ENCODE peak calls at places on chromosomes 11 and 22, in ten cellular contexts. One of them, this sample, is unnamed.

GRCh38 chr11:112734207-112734606 is 227.0 kb upstream of the NCAM1 start:
- DNase-seq in brain microvascular endothelial cell: peak; percentile 5
- DNase-seq in upper lobe of right lung: no peak
- DNase-seq in KG1: no peak
- DNase-seq in stimulated activated CD8-positive, alpha-beta memory T cell treated with anti-CD3 and anti-CD28 coated beads, Interleukin-15, amount 100 ng/mL, for 4 hours: no peak
- DNase-seq in naive thymus-derived CD4-positive, alpha-beta T cell: no peak
- DNase-seq in brain pericyte: no peak
- DNase-seq in stomach: peak; percentile 42
- DNase-seq in A549: no peak
- DNase-seq in activated naive CD8-positive, alpha-beta T cell treated with anti-CD3 and anti-CD28 coated beads for 36 hours: no peak
- DNase-seq in this sample: peak; percentile 2

GRCh38 chr22:39087881-39088687 is 9.0 kb upstream of the APOBEC3H start:
- DNase-seq in activated naive CD8-positive, alpha-beta T cell treated with anti-CD3 and anti-CD28 coated beads for 36 hours: no peak
- DNase-seq in stimulated activated CD8-positive, alpha-beta memory T cell treated with anti-CD3 and anti-CD28 coated beads, Interleukin-15, amount 100 ng/mL, for 4 hours: no peak
- DNase-seq in brain pericyte: no peak
- DNase-seq in KG1: no peak
- DNase-seq in upper lobe of right lung: no peak
- DNase-seq in brain microvascular endothelial cell: no peak
- DNase-seq in naive thymus-derived CD4-positive, alpha-beta T cell: no peak
- DNase-seq in stomach: no peak
- DNase-seq in A549: no peak
- DNase-seq in this sample: no peak

GRCh38 chr11:576791-577610 is 731 bp downstream of the PHRF1 start:
- DNase-seq in activated naive CD8-positive, alpha-beta T cell treated with anti-CD3 and anti-CD28 coated beads for 36 hours: no peak
- DNase-seq in brain pericyte: no peak
- DNase-seq in stomach: no peak
- DNase-seq in brain microvascular endothelial cell: no peak
- DNase-seq in naive thymus-derived CD4-positive, alpha-beta T cell: no peak
- DNase-seq in upper lobe of right lung: no peak
- DNase-seq in A549: no peak
- DNase-seq in KG1: no peak
- DNase-seq in stimulated activated CD8-positive, alpha-beta memory T cell treated with anti-CD3 and anti-CD28 coated beads, Interleukin-15, amount 100 ng/mL, for 4 hours: no peak
- DNase-seq in this sample: no peak

GRCh38 chr11:17699157-17700114 is 19.9 kb upstream of the MYOD1 start:
- DNase-seq in stomach: no peak
- DNase-seq in naive thymus-derived CD4-positive, alpha-beta T cell: no peak
- DNase-seq in KG1: no peak
- DNase-seq in A549: no peak
- DNase-seq in upper lobe of right lung: no peak
- DNase-seq in brain pericyte: no peak
- DNase-seq in activated naive CD8-positive, alpha-beta T cell treated with anti-CD3 and anti-CD28 coated beads for 36 hours: no peak
- DNase-seq in stimulated activated CD8-positive, alpha-beta memory T cell treated with anti-CD3 and anti-CD28 coated beads, Interleukin-15, amount 100 ng/mL, for 4 hours: no peak
- DNase-seq in brain microvascular endothelial cell: peak; percentile 14
- DNase-seq in this sample: peak; percentile 49

GRCh38 chr22:17366830-17367229 is 2.4 kb upstream of the CECR2 start:
- DNase-seq in stomach: no peak
- DNase-seq in activated naive CD8-positive, alpha-beta T cell treated with anti-CD3 and anti-CD28 coated beads for 36 hours: peak; percentile 43
- DNase-seq in brain pericyte: no peak
- DNase-seq in stimulated activated CD8-positive, alpha-beta memory T cell treated with anti-CD3 and anti-CD28 coated beads, Interleukin-15, amount 100 ng/mL, for 4 hours: no peak
- DNase-seq in KG1: no peak
- DNase-seq in upper lobe of right lung: no peak
- DNase-seq in A549: peak; percentile 33
- DNase-seq in naive thymus-derived CD4-positive, alpha-beta T cell: no peak
- DNase-seq in brain microvascular endothelial cell: no peak
- DNase-seq in this sample: no peak

GRCh38 chr22:50542416-50542927 is 3.2 kb upstream of the KLHDC7B start:
- DNase-seq in naive thymus-derived CD4-positive, alpha-beta T cell: no peak
- DNase-seq in brain pericyte: no peak
- DNase-seq in brain microvascular endothelial cell: no peak
- DNase-seq in stomach: no peak
- DNase-seq in stimulated activated CD8-positive, alpha-beta memory T cell treated with anti-CD3 and anti-CD28 coated beads, Interleukin-15, amount 100 ng/mL, for 4 hours: no peak
- DNase-seq in KG1: no peak
- DNase-seq in activated naive CD8-positive, alpha-beta T cell treated with anti-CD3 and anti-CD28 coated beads for 36 hours: no peak
- DNase-seq in upper lobe of right lung: peak; percentile 73
- DNase-seq in A549: no peak
- DNase-seq in this sample: no peak

GRCh38 chr11:1928891-1929541 is 9.5 kb downstream of the TNNT3 start:
- DNase-seq in naive thymus-derived CD4-positive, alpha-beta T cell: no peak
- DNase-seq in stimulated activated CD8-positive, alpha-beta memory T cell treated with anti-CD3 and anti-CD28 coated beads, Interleukin-15, amount 100 ng/mL, for 4 hours: no peak
- DNase-seq in brain microvascular endothelial cell: no peak
- DNase-seq in stomach: no peak
- DNase-seq in upper lobe of right lung: peak; percentile 52
- DNase-seq in activated naive CD8-positive, alpha-beta T cell treated with anti-CD3 and anti-CD28 coated beads for 36 hours: no peak
- DNase-seq in KG1: no peak
- DNase-seq in A549: no peak
- DNase-seq in brain pericyte: no peak
- DNase-seq in this sample: no peak

GRCh38 chr11:68863553-68864265 is 22.0 kb upstream of the CPT1A start:
- DNase-seq in stimulated activated CD8-positive, alpha-beta memory T cell treated with anti-CD3 and anti-CD28 coated beads, Interleukin-15, amount 100 ng/mL, for 4 hours: no peak
- DNase-seq in upper lobe of right lung: peak; percentile 18
- DNase-seq in A549: no peak
- DNase-seq in stomach: no peak
- DNase-seq in KG1: no peak
- DNase-seq in brain microvascular endothelial cell: no peak
- DNase-seq in naive thymus-derived CD4-positive, alpha-beta T cell: no peak
- DNase-seq in activated naive CD8-positive, alpha-beta T cell treated with anti-CD3 and anti-CD28 coated beads for 36 hours: no peak
- DNase-seq in brain pericyte: no peak
- DNase-seq in this sample: no peak

GRCh38 chr11:117851091-117851490 is 25.4 kb downstream of the FXYD6 start:
- DNase-seq in upper lobe of right lung: no peak
- DNase-seq in A549: no peak
- DNase-seq in stomach: no peak
- DNase-seq in naive thymus-derived CD4-positive, alpha-beta T cell: no peak
- DNase-seq in KG1: no peak
- DNase-seq in brain pericyte: peak; percentile 21
- DNase-seq in stimulated activated CD8-positive, alpha-beta memory T cell treated with anti-CD3 and anti-CD28 coated beads, Interleukin-15, amount 100 ng/mL, for 4 hours: no peak
- DNase-seq in activated naive CD8-positive, alpha-beta T cell treated with anti-CD3 and anti-CD28 coated beads for 36 hours: no peak
- DNase-seq in brain microvascular endothelial cell: peak; percentile 53
- DNase-seq in this sample: no peak

GRCh38 chr22:23704829-23705228 is 14.0 kb downstream of the RGL4 start:
- DNase-seq in naive thymus-derived CD4-positive, alpha-beta T cell: peak; percentile 22
- DNase-seq in stimulated activated CD8-positive, alpha-beta memory T cell treated with anti-CD3 and anti-CD28 coated beads, Interleukin-15, amount 100 ng/mL, for 4 hours: no peak
- DNase-seq in brain pericyte: no peak
- DNase-seq in KG1: no peak
- DNase-seq in brain microvascular endothelial cell: no peak
- DNase-seq in stomach: no peak
- DNase-seq in A549: no peak
- DNase-seq in upper lobe of right lung: no peak
- DNase-seq in activated naive CD8-positive, alpha-beta T cell treated with anti-CD3 and anti-CD28 coated beads for 36 hours: no peak
- DNase-seq in this sample: no peak

GRCh38 chr22:44541671-44542319 is 43.8 kb upstream of the RTL6 start:
- DNase-seq in KG1: no peak
- DNase-seq in stomach: no peak
- DNase-seq in A549: no peak
- DNase-seq in brain pericyte: no peak
- DNase-seq in activated naive CD8-positive, alpha-beta T cell treated with anti-CD3 and anti-CD28 coated beads for 36 hours: no peak
- DNase-seq in upper lobe of right lung: peak; percentile 43
- DNase-seq in naive thymus-derived CD4-positive, alpha-beta T cell: no peak
- DNase-seq in stimulated activated CD8-positive, alpha-beta memory T cell treated with anti-CD3 and anti-CD28 coated beads, Interleukin-15, amount 100 ng/mL, for 4 hours: no peak
- DNase-seq in brain microvascular endothelial cell: no peak
- DNase-seq in this sample: no peak

GRCh38 chr11:118921929-118922744 is 3.6 kb downstream of the BCL9L start:
- DNase-seq in stimulated activated CD8-positive, alpha-beta memory T cell treated with anti-CD3 and anti-CD28 coated beads, Interleukin-15, amount 100 ng/mL, for 4 hours: no peak
- DNase-seq in brain microvascular endothelial cell: no peak
- DNase-seq in upper lobe of right lung: peak; percentile 91
- DNase-seq in activated naive CD8-positive, alpha-beta T cell treated with anti-CD3 and anti-CD28 coated beads for 36 hours: no peak
- DNase-seq in A549: peak; percentile 91
- DNase-seq in naive thymus-derived CD4-positive, alpha-beta T cell: no peak
- DNase-seq in stomach: peak; percentile 88
- DNase-seq in brain pericyte: no peak
- DNase-seq in KG1: no peak
- DNase-seq in this sample: peak; percentile 68

GRCh38 chr11:25899761-25900160 is 432.2 kb upstream of the ANO3 start:
- DNase-seq in activated naive CD8-positive, alpha-beta T cell treated with anti-CD3 and anti-CD28 coated beads for 36 hours: no peak
- DNase-seq in brain pericyte: no peak
- DNase-seq in stomach: no peak
- DNase-seq in brain microvascular endothelial cell: no peak
- DNase-seq in naive thymus-derived CD4-positive, alpha-beta T cell: no peak
- DNase-seq in KG1: no peak
- DNase-seq in upper lobe of right lung: no peak
- DNase-seq in stimulated activated CD8-positive, alpha-beta memory T cell treated with anti-CD3 and anti-CD28 coated beads, Interleukin-15, amount 100 ng/mL, for 4 hours: no peak
- DNase-seq in A549: no peak
- DNase-seq in this sample: no peak

GRCh38 chr11:102393272-102393730 is 46.3 kb downstream of the BIRC2 start:
- DNase-seq in naive thymus-derived CD4-positive, alpha-beta T cell: no peak
- DNase-seq in upper lobe of right lung: no peak
- DNase-seq in brain microvascular endothelial cell: no peak
- DNase-seq in brain pericyte: no peak
- DNase-seq in stimulated activated CD8-positive, alpha-beta memory T cell treated with anti-CD3 and anti-CD28 coated beads, Interleukin-15, amount 100 ng/mL, for 4 hours: no peak
- DNase-seq in KG1: no peak
- DNase-seq in stomach: no peak
- DNase-seq in A549: no peak
- DNase-seq in activated naive CD8-positive, alpha-beta T cell treated with anti-CD3 and anti-CD28 coated beads for 36 hours: no peak
- DNase-seq in this sample: no peak

GRCh38 chr11:113105584-113105983 is 144.4 kb downstream of the NCAM1 start:
- DNase-seq in stomach: no peak
- DNase-seq in brain microvascular endothelial cell: no peak
- DNase-seq in A549: no peak
- DNase-seq in KG1: no peak
- DNase-seq in naive thymus-derived CD4-positive, alpha-beta T cell: no peak
- DNase-seq in activated naive CD8-positive, alpha-beta T cell treated with anti-CD3 and anti-CD28 coated beads for 36 hours: no peak
- DNase-seq in brain pericyte: no peak
- DNase-seq in stimulated activated CD8-positive, alpha-beta memory T cell treated with anti-CD3 and anti-CD28 coated beads, Interleukin-15, amount 100 ng/mL, for 4 hours: no peak
- DNase-seq in upper lobe of right lung: no peak
- DNase-seq in this sample: no peak

GRCh38 chr11:128603752-128604472 is 16.6 kb upstream of the ETS1 start:
- DNase-seq in A549: no peak
- DNase-seq in KG1: no peak
- DNase-seq in activated naive CD8-positive, alpha-beta T cell treated with anti-CD3 and anti-CD28 coated beads for 36 hours: no peak
- DNase-seq in brain microvascular endothelial cell: no peak
- DNase-seq in brain pericyte: no peak
- DNase-seq in stimulated activated CD8-positive, alpha-beta memory T cell treated with anti-CD3 and anti-CD28 coated beads, Interleukin-15, amount 100 ng/mL, for 4 hours: no peak
- DNase-seq in stomach: no peak
- DNase-seq in upper lobe of right lung: no peak
- DNase-seq in naive thymus-derived CD4-positive, alpha-beta T cell: no peak
- DNase-seq in this sample: peak; percentile 11